ENCODE peak calls at places on chromosomes 2 and 18, in nine cellular contexts. Z is NT2/D1; A is K562; S is uterus; C is A549; J is CD8-positive, alpha-beta memory T cell; U is fibroblast of lung; N is upper lobe of right lung; Y is endodermal cell. Q is an unnamed sample. For H3K9me3, the result is how much of the 10 kb centered on the place peaks cover.

GRCh38 chr18:55694291-55694690 is 106.3 kb upstream of the TCF4 start:
- DNase-seq in S (no peak), J (no peak), A (no peak), U (no peak), N (no peak), Y (no peak), Z (no peak), C (no peak), Q (no peak)

GRCh38 chr2:20212459-20212870 is 12.5 kb downstream of the SDC1 start:
- DNase-seq in C (no peak), S (no peak), N (peak), Y (peak), J (no peak), Z (no peak), U (peak), A (peak), Q (no peak)

GRCh38 chr2:41836944-41837343 is 210.9 kb upstream of the PKDCC start:
- DNase-seq in J (peak), Y (peak), S (no peak), N (no peak), A (peak), C (peak), U (peak), Z (peak), Q (peak)

GRCh38 chr18:67425724-67426123 is 90.8 kb downstream of the DSEL start:
- DNase-seq in J (no peak), Z (no peak), C (peak), A (no peak), Y (no peak), U (peak), N (no peak), S (no peak), Q (no peak)

GRCh38 chr2:232549655-232550350 is 554 bp downstream of the TIGD1 start:
- DNase-seq in U (no peak), S (no peak), A (peak), Y (no peak), J (no peak), C (peak), N (no peak), Z (no peak), Q (no peak)

GRCh38 chr2:40043641-40044040 is 264.6 kb upstream of the THUMPD2 start:
- DNase-seq in U (no peak), Z (peak), S (no peak), C (no peak), J (no peak), A (no peak), N (no peak), Y (peak), Q (no peak)

GRCh38 chr2:189137519-189137918 is 42.0 kb downstream of the COL5A2 start:
- DNase-seq in Z (no peak), C (no peak), U (no peak), N (no peak), Y (no peak), A (no peak), S (no peak), J (no peak), Q (no peak)

GRCh38 chr2:189982777-189983394 is 79.6 kb downstream of the MSTN start:
- DNase-seq in Y (peak), A (peak), N (no peak), J (no peak), S (no peak), Z (peak), C (peak), U (no peak), Q (no peak)

GRCh38 chr2:218166791-218167190 is at the start of gene CXCR1:
- DNase-seq in N (no peak), A (no peak), Y (no peak), C (no peak), Z (no peak), U (no peak), J (peak), S (no peak), Q (peak)

GRCh38 chr2:237662671-237663093 is 35.3 kb downstream of the LRRFIP1 start:
- DNase-seq in S (peak), C (no peak), A (peak), Z (peak), U (peak), N (peak), Y (peak), J (no peak), Q (no peak)

GRCh38 chr18:70322928-70323327 is 34.1 kb downstream of the SOCS6 start:
- DNase-seq in S (no peak), Y (no peak), C (peak), N (no peak), A (no peak), Z (no peak), U (peak), J (no peak), Q (no peak)

GRCh38 chr2:101854877-101855276 is 136.9 kb upstream of the IL1R2 start:
- DNase-seq in C (no peak), J (no peak), U (no peak), Y (no peak), N (no peak), Z (no peak), S (no peak), A (no peak), Q (no peak)

GRCh38 chr18:5057348-5058012 is 139.6 kb downstream of the AKAIN1 start:
- DNase-seq in C (peak), U (peak), Y (peak), N (no peak), A (peak), S (no peak), Z (peak), J (peak), Q (peak)

GRCh38 chr2:38750011-38750792 is 959 bp downstream of the SRSF7 start:
- DNase-seq in Y (no peak), U (peak), A (peak), S (peak), Z (no peak), N (peak), C (peak), J (peak), Q (peak)

GRCh38 chr2:175872716-175873115 is 129.4 kb downstream of the LNPK start:
- DNase-seq in Z (no peak), A (no peak), S (no peak), J (no peak), Y (no peak), U (no peak), N (no peak), C (no peak), Q (no peak)

GRCh38 chr2:164186596-164186995 is 434.7 kb downstream of the GRB14 start:
- DNase-seq in C (no peak), N (no peak), A (no peak), J (no peak), Z (no peak), U (no peak), S (no peak), Y (no peak), Q (no peak)

GRCh38 chr2:134245340-134245984 is 8.4 kb upstream of the MGAT5 start:
- DNase-seq in S (peak), N (peak), A (peak), Y (peak), U (peak), J (peak), C (peak), Z (peak), Q (peak)

GRCh38 chr2:127675335-127676261 is at the start of gene LIMS2:
- DNase-seq in J (no peak), S (peak), Y (peak), Z (peak), N (peak), A (no peak), U (no peak), C (peak), Q (no peak)

GRCh38 chr2:172226244-172227061 is 123.8 kb upstream of the DLX2 start:
- DNase-seq in U (no peak), Y (no peak), C (no peak), A (peak), J (no peak), Z (no peak), S (no peak), N (no peak), Q (no peak)

GRCh38 chr18:9209230-9209629 is 72.6 kb downstream of the ANKRD12 start:
- DNase-seq in U (peak), S (no peak), N (no peak), Y (no peak), J (no peak), Z (no peak), C (no peak), A (no peak), Q (no peak)

GRCh38 chr18:3494569-3494968 is 44.6 kb downstream of the TGIF1 start:
- DNase-seq in J (no peak), Y (no peak), A (no peak), U (no peak), S (no peak), N (no peak), C (no peak), Z (no peak), Q (no peak)

GRCh38 chr2:64653174-64654062 is at the start of gene SERTAD2:
- DNase-seq in Z (peak), U (peak), J (peak), A (peak), C (peak), S (peak), Y (peak), N (peak), Q (peak)

GRCh38 chr2:159905901-159906300 is 107.9 kb upstream of the CD302 start:
- DNase-seq in S (no peak), J (no peak), A (no peak), Y (no peak), Z (no peak), U (no peak), C (no peak), N (no peak), Q (no peak)

GRCh38 chr2:74507926-74508520 is 528 bp upstream of the PCGF1 start:
- DNase-seq in N (peak), A (peak), C (no peak), J (no peak), U (no peak), Y (peak), S (no peak), Z (no peak), Q (no peak)

GRCh38 chr2:176642074-176642473 is 372.8 kb downstream of the MTX2 start:
- DNase-seq in U (peak), A (no peak), N (no peak), C (no peak), Y (no peak), Z (no peak), J (no peak), S (no peak), Q (no peak)

GRCh38 chr2:138324068-138324771 is 177.3 kb upstream of the SPOPL start:
- DNase-seq in N (no peak), Y (peak), J (no peak), Z (no peak), C (no peak), U (no peak), S (no peak), A (peak), Q (no peak)

GRCh38 chr2:235945608-235946140 is 222.5 kb downstream of the GBX2 start:
- DNase-seq in N (no peak), Y (no peak), C (no peak), Z (no peak), U (no peak), J (no peak), A (no peak), S (no peak), Q (no peak)

GRCh38 chr2:119721043-119721442 is 38.7 kb upstream of the PTPN4 start:
- DNase-seq in Y (no peak), J (no peak), Z (no peak), N (no peak), A (no peak), U (no peak), C (no peak), S (no peak), Q (no peak)

GRCh38 chr2:109724533-109725460 is 69.3 kb upstream of the RGPD5 start:
- DNase-seq in N (peak), Z (no peak), A (no peak), S (no peak), C (no peak), Y (no peak), J (no peak), U (no peak), Q (no peak)

GRCh38 chr2:96914332-96914731 is 44.5 kb upstream of the SEMA4C start:
- DNase-seq in J (no peak), A (no peak), N (no peak), U (peak), C (no peak), S (no peak), Y (no peak), Z (no peak), Q (no peak)

GRCh38 chr2:60533114-60534033 is 20.1 kb downstream of the BCL11A start:
- DNase-seq in U (peak), C (no peak), A (no peak), Z (no peak), S (no peak), N (no peak), J (no peak), Y (no peak), Q (no peak)

GRCh38 chr2:2942225-2942624 is 435.4 kb downstream of the EIPR1 start:
- DNase-seq in N (no peak), Y (peak), A (no peak), J (no peak), C (no peak), U (no peak), Z (no peak), S (no peak), Q (no peak)
- H3K9me3 ChIP-seq in N (under half), Y (under half), A (under half), J (under half), C (under half), U (under half), Z (under half), S (under half), Q (under half)

GRCh38 chr18:14939141-14939540 is 191.2 kb downstream of the ANKRD30B start:
- DNase-seq in Z (no peak), A (no peak), S (no peak), Y (no peak), C (no peak), N (no peak), U (no peak), J (no peak), Q (no peak)

GRCh38 chr18:14941256-14941655 is 193.3 kb downstream of the ANKRD30B start:
- DNase-seq in Z (no peak), A (no peak), J (no peak), U (no peak), C (no peak), Y (no peak), S (no peak), N (no peak), Q (no peak)

GRCh38 chr18:14941792-14942191 is 193.8 kb downstream of the ANKRD30B start:
- DNase-seq in N (no peak), J (no peak), A (no peak), Y (no peak), C (no peak), S (no peak), Z (no peak), U (no peak), Q (no peak)

GRCh38 chr18:14942275-14942674 is 194.3 kb downstream of the ANKRD30B start:
- DNase-seq in U (no peak), C (no peak), J (no peak), Z (no peak), S (no peak), A (no peak), Y (no peak), N (no peak), Q (no peak)

GRCh38 chr18:14940738-14941137 is 192.8 kb downstream of the ANKRD30B start:
- DNase-seq in N (no peak), J (no peak), Y (no peak), A (no peak), Z (no peak), S (no peak), U (no peak), C (no peak), Q (no peak)
- H3K9me3 ChIP-seq in N (under half), J (under half), Y (under half), A (under half), Z (under half), S (under half), U (under half), C (under half), Q (under half)

DNA sequence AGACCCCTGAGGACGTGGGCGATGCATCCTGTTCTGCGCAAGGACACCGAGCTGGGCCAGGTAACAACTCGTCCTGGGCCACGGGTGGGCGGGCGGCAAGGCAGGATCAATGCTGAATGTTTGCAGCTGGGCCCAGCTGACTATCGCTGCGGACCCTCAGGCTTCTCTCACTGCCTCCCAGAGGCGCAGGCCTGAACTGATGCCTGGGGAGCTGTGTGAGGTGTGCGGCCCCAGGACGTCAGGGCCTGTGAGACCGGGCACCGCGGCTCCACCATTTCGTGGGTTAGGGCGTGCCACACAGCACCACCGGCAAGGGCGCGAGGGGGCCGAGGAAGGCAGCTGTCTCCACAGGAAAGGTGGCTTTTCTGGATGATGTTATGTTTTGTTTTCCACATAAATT is 307.4 kb downstream of the NDUFA10 start:
- DNase-seq in Z (no peak), C (no peak), J (no peak), S (peak), U (no peak), N (no peak), Y (peak), A (no peak), Q (no peak)
- H3K9me3 ChIP-seq in Z (under half), C (under half), J (under half), S (under half), U (under half), N (under half), Y (under half), A (under half), Q (under half)

GRCh38 chr18:78514910-78515670 is 464.5 kb upstream of the SALL3 start:
- DNase-seq in S (no peak), J (no peak), N (no peak), Z (no peak), A (no peak), U (no peak), Y (peak), C (no peak), Q (no peak)

GRCh38 chr18:78518805-78519204 is 460.8 kb upstream of the SALL3 start:
- DNase-seq in A (no peak), J (no peak), U (no peak), Z (no peak), S (no peak), Y (peak), C (no peak), N (no peak), Q (no peak)

GRCh38 chr18:78517973-78518372 is 461.6 kb upstream of the SALL3 start:
- DNase-seq in Y (peak), C (no peak), S (no peak), N (no peak), A (no peak), J (no peak), Z (no peak), U (no peak), Q (no peak)

GRCh38 chr18:78519394-78520062 is 460.1 kb upstream of the SALL3 start:
- DNase-seq in U (no peak), C (no peak), A (no peak), N (no peak), S (no peak), J (no peak), Z (no peak), Y (peak), Q (no peak)

GRCh38 chr18:78517328-78517727 is 462.3 kb upstream of the SALL3 start:
- DNase-seq in A (no peak), Y (peak), U (no peak), C (no peak), J (no peak), N (no peak), Z (no peak), S (no peak), Q (no peak)
- H3K9me3 ChIP-seq in A (under half), Y (under half), U (under half), C (under half), J (under half), N (under half), Z (under half), S (under half), Q (under half)

DNA sequence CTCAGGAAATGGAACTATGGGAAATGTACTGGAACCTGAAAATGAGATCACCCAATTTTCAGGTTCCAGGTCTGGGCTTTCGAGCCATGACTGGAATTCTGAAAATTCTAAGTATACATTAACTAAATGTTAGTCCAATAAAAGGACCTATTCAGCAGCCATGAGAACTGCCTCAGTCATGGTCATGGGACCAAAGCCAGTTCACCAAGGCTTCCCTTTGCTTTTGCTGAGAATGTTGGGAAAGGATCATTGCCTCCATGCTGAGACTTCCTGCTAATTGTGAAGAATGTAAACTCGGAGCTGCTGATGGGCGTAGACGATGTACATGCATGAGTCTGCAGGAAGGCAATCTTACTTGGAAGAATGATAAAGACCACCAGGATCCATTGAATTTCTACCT is 624.4 kb upstream of the SOX11 start:
- DNase-seq in Z (no peak), N (no peak), A (no peak), C (no peak), S (no peak), Y (no peak), U (no peak), J (no peak), Q (no peak)
- H3K9me3 ChIP-seq in Z (under half), N (under half), A (under half), C (under half), S (under half), Y (under half), U (under half), J (under half), Q (under half)

DNA sequence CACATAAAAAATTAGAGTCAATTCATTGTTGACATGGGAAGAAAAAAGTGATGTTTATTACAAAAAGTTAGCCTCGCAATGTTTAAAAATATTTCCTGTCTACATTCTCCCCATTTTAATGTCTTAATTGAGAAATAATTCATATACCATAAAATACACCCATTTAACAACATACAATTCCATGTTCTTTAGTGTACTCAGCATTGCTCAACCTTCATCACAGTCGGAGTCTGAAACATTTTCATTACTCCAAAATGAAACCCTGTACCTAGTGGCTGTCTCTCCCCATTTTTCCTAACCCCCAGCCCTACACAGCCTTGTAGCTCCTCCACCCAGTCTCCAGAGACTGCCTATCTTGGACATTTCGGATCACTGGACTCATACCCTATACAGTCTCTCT is 103.9 kb upstream of the CBLN2 start:
- DNase-seq in S (no peak), J (no peak), Z (no peak), U (no peak), A (no peak), C (no peak), N (no peak), Y (no peak), Q (no peak)
- H3K9me3 ChIP-seq in S (under half), J (under half), Z (under half), U (under half), A (under half), C (under half), N (under half), Y (under half), Q (under half)

DNA sequence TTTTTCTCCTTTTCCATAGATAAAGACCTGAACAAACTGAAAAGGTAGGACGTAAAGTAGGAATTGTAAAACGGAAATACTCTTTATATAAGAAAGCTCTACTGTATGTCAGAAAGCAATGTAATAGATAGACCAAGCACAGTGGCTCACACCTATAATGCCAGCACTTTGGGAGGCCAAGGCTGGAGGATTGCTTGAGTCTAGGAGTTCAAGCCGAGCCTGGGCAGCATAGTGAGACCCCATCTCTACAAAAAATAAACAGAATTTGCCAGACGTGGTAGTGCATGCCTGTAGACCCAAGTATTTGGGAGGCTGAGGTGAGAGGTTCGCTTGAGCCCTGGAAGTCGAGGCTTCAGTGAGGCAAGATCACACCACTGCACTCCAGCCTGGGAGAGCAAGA is 7.6 kb downstream of the ZNF397 start:
- DNase-seq in C (no peak), U (no peak), A (no peak), Z (no peak), S (no peak), Y (no peak), J (no peak), N (no peak), Q (no peak)
- H3K9me3 ChIP-seq in C (half or more), U (under half), A (under half), Z (half or more), S (under half), Y (half or more), J (under half), N (under half), Q (under half)

Q was measured in T-helper 17 cell.